ENCODE peak calls at places on chromosomes 7 and 10, in ten cellular contexts. One of them, this sample, is unnamed.

GRCh38 chr7:140659727-140660396 is 12.9 kb upstream of the ADCK2 start:
- DNase-seq in NCI-H2171 treated with DMSO at 0.1 percent for 48 hours: peak
- DNase-seq in HS-27A: no peak
- DNase-seq in CD4-positive, alpha-beta T cell: no peak
- DNase-seq in GM23338: no peak
- DNase-seq in SK-N-DZ: no peak
- DNase-seq in mammary epithelial cell: no peak
- DNase-seq in activated CD4-positive, CD25-positive, alpha-beta regulatory T cell treated with anti-CD3 and anti-CD28 coated beads, Interleukin-2, amount 50 U/mL, for 72 hours: no peak
- DNase-seq in left cardiac atrium: no peak
- DNase-seq in NCI-H345: no peak
- DNase-seq in this sample: no peak

GRCh38 chr7:100465702-100466311 is 1.7 kb upstream of the SPACDR start:
- DNase-seq in activated CD4-positive, CD25-positive, alpha-beta regulatory T cell treated with anti-CD3 and anti-CD28 coated beads, Interleukin-2, amount 50 U/mL, for 72 hours: no peak
- DNase-seq in CD4-positive, alpha-beta T cell: no peak
- DNase-seq in HS-27A: no peak
- DNase-seq in NCI-H2171 treated with DMSO at 0.1 percent for 48 hours: peak
- DNase-seq in SK-N-DZ: peak
- DNase-seq in NCI-H345: peak
- DNase-seq in GM23338: peak
- DNase-seq in mammary epithelial cell: no peak
- DNase-seq in left cardiac atrium: peak
- DNase-seq in this sample: peak

GRCh38 chr10:110273474-110273873 is 31.2 kb downstream of the SMNDC1 start:
- DNase-seq in GM23338: no peak
- DNase-seq in mammary epithelial cell: peak
- DNase-seq in SK-N-DZ: no peak
- DNase-seq in activated CD4-positive, CD25-positive, alpha-beta regulatory T cell treated with anti-CD3 and anti-CD28 coated beads, Interleukin-2, amount 50 U/mL, for 72 hours: no peak
- DNase-seq in left cardiac atrium: peak
- DNase-seq in CD4-positive, alpha-beta T cell: peak
- DNase-seq in NCI-H2171 treated with DMSO at 0.1 percent for 48 hours: peak
- DNase-seq in NCI-H345: no peak
- DNase-seq in HS-27A: no peak
- DNase-seq in this sample: no peak

GRCh38 chr7:148877517-148877916 is 6.6 kb downstream of the EZH2 start:
- DNase-seq in mammary epithelial cell: no peak
- DNase-seq in CD4-positive, alpha-beta T cell: no peak
- DNase-seq in SK-N-DZ: no peak
- DNase-seq in NCI-H2171 treated with DMSO at 0.1 percent for 48 hours: no peak
- DNase-seq in GM23338: no peak
- DNase-seq in HS-27A: no peak
- DNase-seq in NCI-H345: no peak
- DNase-seq in left cardiac atrium: no peak
- DNase-seq in activated CD4-positive, CD25-positive, alpha-beta regulatory T cell treated with anti-CD3 and anti-CD28 coated beads, Interleukin-2, amount 50 U/mL, for 72 hours: no peak
- DNase-seq in this sample: no peak

GRCh38 chr10:22476601-22477364 is 131.5 kb downstream of the SPAG6 start:
- DNase-seq in activated CD4-positive, CD25-positive, alpha-beta regulatory T cell treated with anti-CD3 and anti-CD28 coated beads, Interleukin-2, amount 50 U/mL, for 72 hours: no peak
- DNase-seq in HS-27A: no peak
- DNase-seq in NCI-H345: no peak
- DNase-seq in mammary epithelial cell: no peak
- DNase-seq in left cardiac atrium: no peak
- DNase-seq in NCI-H2171 treated with DMSO at 0.1 percent for 48 hours: no peak
- DNase-seq in GM23338: peak
- DNase-seq in CD4-positive, alpha-beta T cell: no peak
- DNase-seq in SK-N-DZ: no peak
- DNase-seq in this sample: no peak

GRCh38 chr7:21358640-21359039 is 69.2 kb upstream of the SP4 start:
- DNase-seq in HS-27A: no peak
- DNase-seq in GM23338: no peak
- DNase-seq in SK-N-DZ: no peak
- DNase-seq in NCI-H345: no peak
- DNase-seq in left cardiac atrium: no peak
- DNase-seq in CD4-positive, alpha-beta T cell: no peak
- DNase-seq in NCI-H2171 treated with DMSO at 0.1 percent for 48 hours: no peak
- DNase-seq in activated CD4-positive, CD25-positive, alpha-beta regulatory T cell treated with anti-CD3 and anti-CD28 coated beads, Interleukin-2, amount 50 U/mL, for 72 hours: no peak
- DNase-seq in mammary epithelial cell: no peak
- DNase-seq in this sample: no peak

GRCh38 chr7:152574892-152575511 is 100.9 kb downstream of the XRCC2 start:
- DNase-seq in NCI-H2171 treated with DMSO at 0.1 percent for 48 hours: no peak
- DNase-seq in left cardiac atrium: no peak
- DNase-seq in CD4-positive, alpha-beta T cell: no peak
- DNase-seq in mammary epithelial cell: peak
- DNase-seq in SK-N-DZ: no peak
- DNase-seq in GM23338: no peak
- DNase-seq in activated CD4-positive, CD25-positive, alpha-beta regulatory T cell treated with anti-CD3 and anti-CD28 coated beads, Interleukin-2, amount 50 U/mL, for 72 hours: no peak
- DNase-seq in NCI-H345: peak
- DNase-seq in HS-27A: no peak
- DNase-seq in this sample: peak

GRCh38 chr10:117139581-117140524 is 1.8 kb upstream of the VAX1 start:
- DNase-seq in NCI-H2171 treated with DMSO at 0.1 percent for 48 hours: no peak
- DNase-seq in left cardiac atrium: no peak
- DNase-seq in CD4-positive, alpha-beta T cell: no peak
- DNase-seq in mammary epithelial cell: no peak
- DNase-seq in NCI-H345: no peak
- DNase-seq in HS-27A: no peak
- DNase-seq in SK-N-DZ: no peak
- DNase-seq in activated CD4-positive, CD25-positive, alpha-beta regulatory T cell treated with anti-CD3 and anti-CD28 coated beads, Interleukin-2, amount 50 U/mL, for 72 hours: no peak
- DNase-seq in GM23338: peak
- DNase-seq in this sample: no peak

GRCh38 chr7:139995034-139995915 is 67.5 kb downstream of the PARP12 start:
- DNase-seq in HS-27A: no peak
- DNase-seq in activated CD4-positive, CD25-positive, alpha-beta regulatory T cell treated with anti-CD3 and anti-CD28 coated beads, Interleukin-2, amount 50 U/mL, for 72 hours: no peak
- DNase-seq in NCI-H345: no peak
- DNase-seq in left cardiac atrium: peak
- DNase-seq in CD4-positive, alpha-beta T cell: no peak
- DNase-seq in mammary epithelial cell: no peak
- DNase-seq in GM23338: no peak
- DNase-seq in NCI-H2171 treated with DMSO at 0.1 percent for 48 hours: no peak
- DNase-seq in SK-N-DZ: no peak
- DNase-seq in this sample: no peak

GRCh38 chr7:22726849-22727792 is at the start of gene IL6:
- DNase-seq in NCI-H345: peak
- DNase-seq in left cardiac atrium: peak
- DNase-seq in CD4-positive, alpha-beta T cell: no peak
- DNase-seq in HS-27A: peak
- DNase-seq in mammary epithelial cell: peak
- DNase-seq in SK-N-DZ: peak
- DNase-seq in GM23338: peak
- DNase-seq in NCI-H2171 treated with DMSO at 0.1 percent for 48 hours: peak
- DNase-seq in activated CD4-positive, CD25-positive, alpha-beta regulatory T cell treated with anti-CD3 and anti-CD28 coated beads, Interleukin-2, amount 50 U/mL, for 72 hours: no peak
- DNase-seq in this sample: peak

GRCh38 chr10:72272689-72273409 is 875 bp upstream of the DDIT4 start:
- DNase-seq in SK-N-DZ: peak
- DNase-seq in CD4-positive, alpha-beta T cell: no peak
- DNase-seq in GM23338: peak
- DNase-seq in activated CD4-positive, CD25-positive, alpha-beta regulatory T cell treated with anti-CD3 and anti-CD28 coated beads, Interleukin-2, amount 50 U/mL, for 72 hours: no peak
- DNase-seq in NCI-H345: peak
- DNase-seq in left cardiac atrium: peak
- DNase-seq in HS-27A: peak
- DNase-seq in mammary epithelial cell: peak
- DNase-seq in NCI-H2171 treated with DMSO at 0.1 percent for 48 hours: peak
- DNase-seq in this sample: peak

GRCh38 chr7:113424463-113424862 is 306.1 kb upstream of the SMIM30 start:
- DNase-seq in SK-N-DZ: no peak
- DNase-seq in CD4-positive, alpha-beta T cell: no peak
- DNase-seq in HS-27A: no peak
- DNase-seq in left cardiac atrium: no peak
- DNase-seq in GM23338: no peak
- DNase-seq in NCI-H345: no peak
- DNase-seq in NCI-H2171 treated with DMSO at 0.1 percent for 48 hours: no peak
- DNase-seq in mammary epithelial cell: no peak
- DNase-seq in activated CD4-positive, CD25-positive, alpha-beta regulatory T cell treated with anti-CD3 and anti-CD28 coated beads, Interleukin-2, amount 50 U/mL, for 72 hours: no peak
- DNase-seq in this sample: no peak

GRCh38 chr7:124764071-124764846 is 1.3 kb downstream of the GPR37 start:
- DNase-seq in NCI-H2171 treated with DMSO at 0.1 percent for 48 hours: no peak
- DNase-seq in NCI-H345: no peak
- DNase-seq in SK-N-DZ: no peak
- DNase-seq in HS-27A: no peak
- DNase-seq in CD4-positive, alpha-beta T cell: no peak
- DNase-seq in left cardiac atrium: peak
- DNase-seq in mammary epithelial cell: no peak
- DNase-seq in GM23338: peak
- DNase-seq in activated CD4-positive, CD25-positive, alpha-beta regulatory T cell treated with anti-CD3 and anti-CD28 coated beads, Interleukin-2, amount 50 U/mL, for 72 hours: no peak
- DNase-seq in this sample: no peak

GRCh38 chr7:111933614-111934013 is 272.6 kb downstream of the DOCK4 start:
- DNase-seq in mammary epithelial cell: no peak
- DNase-seq in HS-27A: no peak
- DNase-seq in GM23338: no peak
- DNase-seq in left cardiac atrium: no peak
- DNase-seq in CD4-positive, alpha-beta T cell: no peak
- DNase-seq in activated CD4-positive, CD25-positive, alpha-beta regulatory T cell treated with anti-CD3 and anti-CD28 coated beads, Interleukin-2, amount 50 U/mL, for 72 hours: no peak
- DNase-seq in NCI-H345: no peak
- DNase-seq in NCI-H2171 treated with DMSO at 0.1 percent for 48 hours: no peak
- DNase-seq in SK-N-DZ: no peak
- DNase-seq in this sample: no peak

GRCh38 chr7:158863611-158864506 is 7.5 kb downstream of the DYNC2I1 start:
- DNase-seq in NCI-H345: peak
- DNase-seq in SK-N-DZ: no peak
- DNase-seq in GM23338: peak
- DNase-seq in left cardiac atrium: peak
- DNase-seq in HS-27A: no peak
- DNase-seq in NCI-H2171 treated with DMSO at 0.1 percent for 48 hours: no peak
- DNase-seq in CD4-positive, alpha-beta T cell: peak
- DNase-seq in activated CD4-positive, CD25-positive, alpha-beta regulatory T cell treated with anti-CD3 and anti-CD28 coated beads, Interleukin-2, amount 50 U/mL, for 72 hours: peak
- DNase-seq in mammary epithelial cell: peak
- DNase-seq in this sample: peak

GRCh38 chr7:82109288-82109687 is 334.3 kb downstream of the CACNA2D1 start:
- DNase-seq in NCI-H2171 treated with DMSO at 0.1 percent for 48 hours: no peak
- DNase-seq in activated CD4-positive, CD25-positive, alpha-beta regulatory T cell treated with anti-CD3 and anti-CD28 coated beads, Interleukin-2, amount 50 U/mL, for 72 hours: no peak
- DNase-seq in HS-27A: peak
- DNase-seq in left cardiac atrium: no peak
- DNase-seq in mammary epithelial cell: peak
- DNase-seq in CD4-positive, alpha-beta T cell: no peak
- DNase-seq in SK-N-DZ: no peak
- DNase-seq in GM23338: no peak
- DNase-seq in NCI-H345: no peak
- DNase-seq in this sample: no peak

GRCh38 chr7:69067397-69067796 is 530.9 kb upstream of the AUTS2 start:
- DNase-seq in left cardiac atrium: no peak
- DNase-seq in SK-N-DZ: peak
- DNase-seq in activated CD4-positive, CD25-positive, alpha-beta regulatory T cell treated with anti-CD3 and anti-CD28 coated beads, Interleukin-2, amount 50 U/mL, for 72 hours: no peak
- DNase-seq in CD4-positive, alpha-beta T cell: no peak
- DNase-seq in NCI-H345: no peak
- DNase-seq in mammary epithelial cell: no peak
- DNase-seq in GM23338: peak
- DNase-seq in HS-27A: no peak
- DNase-seq in NCI-H2171 treated with DMSO at 0.1 percent for 48 hours: no peak
- DNase-seq in this sample: no peak

GRCh38 chr10:12556057-12556456 is 206.7 kb downstream of the CAMK1D start:
- DNase-seq in SK-N-DZ: no peak
- DNase-seq in activated CD4-positive, CD25-positive, alpha-beta regulatory T cell treated with anti-CD3 and anti-CD28 coated beads, Interleukin-2, amount 50 U/mL, for 72 hours: no peak
- DNase-seq in mammary epithelial cell: no peak
- DNase-seq in CD4-positive, alpha-beta T cell: no peak
- DNase-seq in NCI-H2171 treated with DMSO at 0.1 percent for 48 hours: no peak
- DNase-seq in left cardiac atrium: no peak
- DNase-seq in NCI-H345: peak
- DNase-seq in HS-27A: no peak
- DNase-seq in GM23338: no peak
- DNase-seq in this sample: no peak